ENCODE peak calls at places on chromosome 21, in eight cellular contexts. V, G, Y, P, Q, B, N and W are unnamed samples.

GRCh38 chr21:46393941-46394818 is 64.5 kb upstream of the DIP2A start:
- DNase-seq in P (no peak), Y (no peak), V (no peak), N (no peak), Q (peak), G (no peak), B (no peak), W (peak)

GRCh38 chr21:25537174-25537573 is 70.1 kb downstream of the MRPL39 start:
- DNase-seq in G (no peak), B (no peak), Q (no peak), N (no peak), P (no peak), V (no peak), Y (no peak), W (no peak)

GRCh38 chr21:15134711-15135110 is 69.9 kb upstream of the NRIP1 start:
- DNase-seq in Q (no peak), N (no peak), G (no peak), Y (no peak), V (no peak), P (no peak), B (no peak), W (no peak)

GRCh38 chr21:34781508-34781907 is 112.7 kb downstream of the CLIC6 start:
- DNase-seq in N (no peak), B (no peak), Q (no peak), P (no peak), Y (no peak), V (no peak), G (no peak), W (no peak)

GRCh38 chr21:25837545-25838263 is 102.9 kb downstream of the GABPA start:
- DNase-seq in B (no peak), P (no peak), Q (no peak), N (no peak), Y (no peak), G (no peak), V (peak), W (no peak)

GRCh38 chr21:32558131-32558530 is 27.2 kb downstream of the TCP10L start:
- DNase-seq in N (no peak), V (no peak), P (no peak), Y (no peak), Q (no peak), B (no peak), G (no peak), W (no peak)

GRCh38 chr21:19224090-19224489 is 820.5 kb upstream of the TMPRSS15 start:
- DNase-seq in B (no peak), G (no peak), Q (no peak), P (no peak), N (no peak), Y (no peak), V (no peak), W (no peak)

GRCh38 chr21:26007911-26008579 is 162.5 kb downstream of the APP start:
- DNase-seq in Q (no peak), B (no peak), Y (no peak), G (no peak), P (no peak), V (peak), N (no peak), W (no peak)

GRCh38 chr21:36207577-36208320 is 51.1 kb downstream of the DOP1B start:
- DNase-seq in P (no peak), Y (no peak), Q (no peak), G (no peak), N (no peak), B (no peak), V (peak), W (no peak)

GRCh38 chr21:40602105-40602504 is 244.9 kb downstream of the DSCAM start:
- DNase-seq in P (no peak), G (no peak), Q (no peak), B (no peak), V (no peak), N (no peak), Y (no peak), W (no peak)

GRCh38 chr21:33266050-33266783 is at the start of gene IL10RB:
- DNase-seq in G (peak), P (peak), Y (peak), B (peak), Q (peak), V (peak), N (no peak), W (peak)

DNA sequence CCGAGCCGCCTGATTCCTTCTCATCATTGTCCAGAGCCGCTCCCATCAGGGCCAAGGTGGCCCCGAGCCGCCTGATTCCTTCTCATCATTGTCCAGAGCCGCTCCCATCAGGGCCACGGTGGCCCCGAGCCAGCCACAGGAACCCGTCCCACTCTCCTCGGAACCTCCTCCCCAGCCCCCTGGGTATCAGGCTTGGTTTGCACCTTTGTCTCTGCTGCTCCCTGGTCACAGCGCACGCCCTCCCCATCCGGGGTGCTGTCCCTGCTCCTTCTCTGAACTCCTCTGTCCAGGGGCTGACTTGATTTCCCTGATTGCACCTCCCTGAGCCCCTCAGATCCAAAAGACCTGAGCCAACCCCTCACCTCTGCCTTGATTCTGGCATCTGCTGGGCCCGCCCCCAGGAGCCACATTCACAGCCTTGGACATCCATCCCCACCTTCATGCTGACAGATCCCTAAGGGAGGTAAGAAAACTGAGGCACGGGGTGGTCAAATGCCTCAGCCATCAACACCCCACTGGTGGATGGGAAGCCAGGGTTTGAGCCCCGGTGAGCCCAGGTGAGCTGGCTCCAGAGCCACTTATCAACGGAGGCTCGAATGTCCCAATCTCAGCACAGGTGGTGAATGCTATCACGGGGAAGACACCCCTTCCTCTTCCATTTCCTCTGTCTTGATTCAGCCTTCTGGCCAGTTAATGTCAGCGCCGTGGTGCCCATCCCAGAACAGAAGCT is 25.6 kb upstream of the COL18A1 start:
- DNase-seq in B (no peak), Q (no peak), G (no peak), N (no peak), Y (no peak), P (no peak), V (no peak), W (no peak)
- TF ChIP-seq RAD21 in B (no peak), Q (no peak), G (no peak), N (no peak), Y (no peak), P (no peak), V (no peak), W (no peak)

GRCh38 chr21:44089001-44089911 is 17.9 kb upstream of the PWP2 start:
- DNase-seq in B (no peak), Q (no peak), P (no peak), V (no peak), N (no peak), Y (no peak), G (no peak), W (no peak)
- TF ChIP-seq RAD21 in B (no peak), Q (no peak), P (no peak), V (no peak), N (no peak), Y (no peak), G (no peak), W (no peak)

DNA sequence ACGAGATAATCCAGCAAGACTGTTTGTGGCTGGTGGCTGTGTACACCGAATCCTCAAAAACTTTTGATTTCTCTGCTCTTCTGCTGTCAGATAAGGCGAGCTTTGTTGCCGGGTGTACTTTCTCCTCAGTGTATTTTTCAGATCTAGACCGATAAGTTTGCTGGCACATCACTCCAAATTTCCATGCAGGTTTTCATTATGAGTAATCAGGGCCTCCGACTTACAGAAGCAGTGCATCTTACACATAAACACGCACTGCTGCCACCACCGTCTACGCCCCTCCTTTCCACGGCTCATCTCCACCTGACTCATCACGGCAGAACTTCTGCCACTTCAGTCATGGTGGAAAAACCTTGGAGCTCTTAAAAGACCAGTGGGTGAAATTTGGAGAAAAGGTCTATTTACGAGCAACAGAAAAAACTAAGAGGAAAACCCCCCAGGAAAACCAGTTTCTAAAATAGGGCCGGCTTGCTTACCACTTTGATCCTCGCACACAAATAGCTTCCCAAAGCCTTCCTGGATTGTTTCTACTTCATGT is 7.7 kb downstream of the ZBTB21 start:
- DNase-seq in B (no peak), N (no peak), Y (no peak), Q (no peak), V (peak), P (peak), G (peak), W (no peak)
- TF ChIP-seq RAD21 in B (no peak), N (no peak), Y (no peak), Q (no peak), V (peak), P (no peak), G (no peak), W (no peak)

DNA sequence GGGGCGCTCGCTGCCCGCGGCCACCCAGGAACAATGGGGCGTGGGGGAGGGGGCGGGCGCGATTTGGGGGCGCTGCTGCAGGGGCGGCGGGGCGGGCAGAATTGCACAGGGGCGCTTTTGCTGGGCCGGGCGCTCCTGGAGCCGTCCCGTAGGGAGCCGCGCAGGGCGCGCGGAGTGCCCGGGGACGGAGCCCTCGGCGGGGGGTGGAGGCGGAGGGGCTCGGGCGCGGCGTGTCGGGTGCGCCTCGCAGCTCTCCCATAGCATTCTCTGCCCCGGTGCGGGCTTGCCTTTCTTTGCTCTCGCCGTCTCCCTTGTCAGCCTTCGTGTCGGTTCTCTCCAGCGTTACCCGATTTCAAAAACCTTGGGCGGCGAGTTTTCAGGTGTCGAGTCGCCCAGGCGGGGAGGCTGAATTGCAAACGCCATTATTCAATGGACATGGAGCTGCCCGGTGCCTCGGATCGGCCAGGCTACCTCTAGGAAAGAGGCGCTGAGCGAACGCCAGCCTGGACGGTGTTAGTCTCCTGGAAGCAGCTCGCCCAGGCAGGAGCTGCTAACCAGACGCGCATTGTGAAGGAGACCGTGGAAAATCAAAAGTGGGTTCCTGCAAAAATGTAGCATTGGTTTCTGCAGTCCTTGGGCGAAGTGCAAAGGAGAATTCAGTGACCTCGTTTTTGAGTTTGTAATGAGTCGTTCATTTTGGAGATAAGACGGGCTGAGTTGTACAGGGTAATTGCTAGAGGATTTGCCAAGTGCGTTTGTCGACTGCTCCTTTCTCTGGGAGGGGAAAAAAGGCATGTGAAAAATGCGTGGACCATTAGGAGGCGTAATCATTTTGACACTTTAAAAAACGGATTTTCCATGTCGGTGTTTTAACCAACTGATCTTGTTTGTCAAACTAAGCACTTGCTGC is 626 bp downstream of the CXADR start:
- DNase-seq in V (no peak), Q (peak), Y (peak), N (no peak), P (no peak), G (peak), B (no peak), W (peak)
- TF ChIP-seq RAD21 in V (no peak), Q (no peak), Y (no peak), N (no peak), P (no peak), G (no peak), B (no peak), W (no peak)

GRCh38 chr21:42518216-42518615 is 4.6 kb downstream of the SLC37A1 start:
- DNase-seq in G (peak), Y (no peak), B (no peak), N (peak), P (no peak), Q (no peak), V (peak), W (no peak)
- TF ChIP-seq RAD21 in G (no peak), Y (no peak), B (no peak), N (no peak), P (no peak), Q (no peak), V (no peak), W (no peak)